ENCODE peak calls at places on chromosome 5, in four cellular contexts. M is A549, U is WTC11, K is HepG2. S is an unnamed sample.

GRCh38 chr5:5421149-5421960 is 1.1 kb upstream of the ICE1 start:
- DNase-seq in U (no peak), K (no peak), M (no peak), S (peak; percentile 47)

GRCh38 chr5:153658606-153659005 is 168.1 kb downstream of the GRIA1 start:
- DNase-seq in U (no peak), K (no peak), M (no peak), S (no peak)

GRCh38 chr5:138946241-138946623 is 71.1 kb upstream of the LRRTM2 start:
- DNase-seq in M (no peak), K (no peak), U (no peak), S (no peak)

GRCh38 chr5:57532513-57533497 is 50.2 kb upstream of the ACTBL2 start:
- DNase-seq in K (no peak), M (no peak), U (no peak), S (no peak)

GRCh38 chr5:9222054-9222738 is 323.7 kb downstream of the SEMA5A start:
- DNase-seq in K (no peak), M (no peak), U (peak; percentile 65), S (no peak)

GRCh38 chr5:2149196-2149541 is 266.4 kb upstream of the IRX4 start:
- DNase-seq in K (peak; percentile 38), M (no peak), U (no peak), S (no peak)

GRCh38 chr5:78638423-78638822 is 10.1 kb downstream of the LHFPL2 start:
- DNase-seq in K (peak; percentile 56), U (no peak), M (peak; percentile 84), S (no peak)

GRCh38 chr5:99025298-99026045 is 96.7 kb upstream of the CHD1 start:
- DNase-seq in M (peak; percentile 60), U (no peak), K (peak; percentile 76), S (no peak)

GRCh38 chr5:102879741-102880140 is 124.6 kb downstream of the PAM start:
- DNase-seq in M (no peak), U (no peak), K (no peak), S (no peak)

GRCh38 chr5:142013734-142014495 is 1.1 kb upstream of the GNPDA1 start:
- DNase-seq in M (peak; percentile 46), K (peak; percentile 68), U (no peak), S (no peak)

GRCh38 chr5:113514263-113514590 is 733 bp downstream of the YTHDC2 start:
- DNase-seq in K (peak; percentile 17), M (no peak), U (no peak), S (no peak)

GRCh38 chr5:6408627-6409446 is 30.5 kb upstream of the MED10 start:
- DNase-seq in M (no peak), K (no peak), U (no peak), S (no peak)

GRCh38 chr5:151745071-151745705 is 13.2 kb downstream of the ATOX1 start:
- DNase-seq in K (no peak), U (no peak), M (no peak), S (no peak)

GRCh38 chr5:80181618-80182211 is 74.1 kb downstream of the SERINC5 start:
- DNase-seq in U (no peak), M (peak; percentile 64), K (peak; percentile 90), S (no peak)

GRCh38 chr5:138632900-138633489 is 57.8 kb upstream of the HSPA9 start:
- DNase-seq in U (peak; percentile 83), K (peak; percentile 54), M (peak; percentile 96), S (peak; percentile 82)

GRCh38 chr5:168215646-168216045 is 75.8 kb upstream of the WWC1 start:
- DNase-seq in M (no peak), K (no peak), U (peak; percentile 21), S (no peak)

GRCh38 chr5:124410539-124410938 is 335.9 kb downstream of the ZNF608 start:
- DNase-seq in M (no peak), U (no peak), K (no peak), S (no peak)

GRCh38 chr5:150294551-150295071 is 5.0 kb upstream of the CAMK2A start:
- DNase-seq in K (no peak), M (no peak), U (no peak), S (no peak)

GRCh38 chr5:72587909-72588308 is 80.7 kb upstream of the ZNF366 start:
- DNase-seq in M (no peak), U (no peak), K (no peak), S (peak; percentile 24)

GRCh38 chr5:43649256-43649655 is 46.3 kb downstream of the NNT start:
- DNase-seq in M (no peak), K (no peak), U (no peak), S (no peak)

GRCh38 chr5:126865299-126865698 is 88.4 kb downstream of the LMNB1 start:
- DNase-seq in U (no peak), M (no peak), K (no peak), S (no peak)

GRCh38 chr5:157915638-157916037 is 56.7 kb upstream of the CLINT1 start:
- DNase-seq in M (peak; percentile 31), K (peak; percentile 17), U (no peak), S (no peak)

GRCh38 chr5:1010641-1011046 is 2.0 kb downstream of the NKD2 start:
- DNase-seq in K (no peak), U (peak; percentile 15), M (no peak), S (no peak)

GRCh38 chr5:39080597-39081204 is 6.5 kb upstream of the RICTOR start:
- DNase-seq in U (peak; percentile 49), M (peak; percentile 92), K (peak; percentile 56), S (peak; percentile 85)

GRCh38 chr5:19795218-19795617 is 192.8 kb downstream of the CDH18 start:
- DNase-seq in M (peak; percentile 3), U (peak; percentile 13), K (peak; percentile 3), S (no peak)

GRCh38 chr5:80109549-80110478 is 74.7 kb downstream of the THBS4 start:
- DNase-seq in M (no peak), K (no peak), U (peak; percentile 23), S (no peak)

GRCh38 chr5:67487862-67488261 is 291.3 kb upstream of the CD180 start:
- DNase-seq in M (no peak), U (no peak), K (no peak), S (no peak)

GRCh38 chr5:150644058-150644457 is 3.6 kb downstream of the SYNPO start:
- DNase-seq in K (no peak), U (no peak), M (no peak), S (no peak)

GRCh38 chr5:10301266-10301665 is 6.4 kb downstream of the CMBL start:
- DNase-seq in K (no peak), M (no peak), U (no peak), S (peak; percentile 64)

GRCh38 chr5:1494780-1495524 is 28.8 kb downstream of the LPCAT1 start:
- DNase-seq in K (no peak), M (no peak), U (no peak), S (no peak)

GRCh38 chr5:93572101-93572772 is 8.8 kb downstream of the NR2F1-AS1 start:
- DNase-seq in M (no peak), K (no peak), U (peak; percentile 55), S (no peak)

GRCh38 chr5:36029914-36030313 is 36.8 kb downstream of the UGT3A2 start:
- DNase-seq in M (no peak), U (no peak), K (no peak), S (no peak)

GRCh38 chr5:62029303-62029702 is 276.7 kb upstream of the KIF2A start:
- DNase-seq in U (no peak), M (peak; percentile 47), K (no peak), S (no peak)

GRCh38 chr5:60026174-60026573 is 132.6 kb upstream of the PDE4D start:
- DNase-seq in U (no peak), K (no peak), M (peak; percentile 36), S (no peak)

GRCh38 chr5:171143171-171143570 is 165.9 kb upstream of the TLX3 start:
- DNase-seq in M (no peak), K (no peak), U (no peak), S (no peak)

GRCh38 chr5:40676643-40677333 is 2.9 kb upstream of the PTGER4 start:
- DNase-seq in M (no peak), K (no peak), U (no peak), S (no peak)

GRCh38 chr5:171616002-171616780 is 169.4 kb upstream of the SMIM23 start:
- DNase-seq in U (no peak), K (no peak), M (no peak), S (peak; percentile 8)

GRCh38 chr5:163770625-163771024 is 265.2 kb downstream of the MAT2B start:
- DNase-seq in M (no peak), K (no peak), U (no peak), S (no peak)

GRCh38 chr5:35305336-35306020 is 75.2 kb upstream of the PRLR start:
- DNase-seq in K (no peak), U (no peak), M (no peak), S (no peak)

GRCh38 chr5:69329905-69330489 is 2.6 kb downstream of the CCDC125 start:
- DNase-seq in M (no peak), K (no peak), U (no peak), S (no peak)

GRCh38 chr5:69335341-69335975 is 2.9 kb upstream of the CCDC125 start:
- DNase-seq in K (no peak), U (no peak), M (no peak), S (no peak)

GRCh38 chr5:69334793-69335268 is 2.2 kb upstream of the CCDC125 start:
- DNase-seq in K (peak; percentile 72), M (peak; percentile 85), U (peak; percentile 85), S (peak; percentile 63)

GRCh38 chr5:69326365-69326764 is 6.2 kb downstream of the CCDC125 start:
- DNase-seq in K (no peak), M (no peak), U (no peak), S (no peak)

GRCh38 chr5:69331528-69332445 is 814 bp downstream of the CCDC125 start:
- DNase-seq in K (peak; percentile 86), U (no peak), M (no peak), S (no peak)
- TF ChIP-seq HMGXB4 in K (no peak), U (no peak), M (no peak), S (no peak)

DNA sequence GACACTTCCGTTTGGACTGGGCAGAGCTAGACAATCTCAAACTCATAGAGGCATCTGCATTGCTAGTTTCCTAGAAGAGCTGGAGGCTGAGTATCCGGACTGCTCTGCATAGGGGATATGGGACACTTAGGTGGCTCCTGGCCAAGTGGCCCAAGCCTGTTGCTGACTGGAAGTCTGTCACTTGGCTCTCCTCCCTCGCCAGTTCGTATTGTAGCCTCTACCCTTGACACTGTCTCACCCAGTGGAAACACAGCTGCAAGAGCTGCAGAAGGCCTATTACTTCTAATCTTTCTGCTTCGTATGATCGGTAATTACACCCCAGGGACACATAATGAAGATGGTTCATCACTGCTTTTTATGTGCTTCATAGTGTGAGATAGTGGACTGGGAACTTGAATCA is 34.7 kb downstream of the ITGA1 start:
- DNase-seq in U (no peak), K (no peak), M (no peak), S (no peak)
- TF ChIP-seq HMGXB4 in U (no peak), K (no peak), M (no peak), S (no peak)

GRCh38 chr5:132760043-132760420 is 12.8 kb downstream of the CCNI2 start:
- DNase-seq in U (no peak), K (no peak), M (no peak), S (no peak)
- TF ChIP-seq HMGXB4 in U (no peak), K (no peak), M (no peak), S (no peak)

GRCh38 chr5:134153657-134154056 is 23.1 kb downstream of the SKP1 start:
- DNase-seq in U (no peak), K (no peak), M (no peak), S (no peak)
- TF ChIP-seq HMGXB4 in U (no peak), K (no peak), M (no peak), S (no peak)

GRCh38 chr5:68562308-68562707 is 346.8 kb downstream of the PIK3R1 start:
- DNase-seq in K (no peak), U (no peak), M (no peak), S (no peak)
- TF ChIP-seq HMGXB4 in K (no peak), U (no peak), M (no peak), S (no peak)

S was measured in K562.